ENCODE peak calls at places on chromosomes 11 and 22, in nine cellular contexts. M, S, C, L, O, D, U, K and A are unnamed samples.

GRCh38 chr22:43995798-43996169 is 28.3 kb upstream of the PARVB start:
- DNase-seq in C (no peak), S (no peak), K (no peak), O (no peak), M (no peak), D (no peak), L (no peak), U (no peak), A (no peak)

GRCh38 chr22:36587289-36588154 is 58.6 kb upstream of the EIF3D start:
- DNase-seq in U (no peak), O (no peak), C (no peak), K (no peak), D (no peak), M (no peak), S (peak; percentile 25), L (no peak), A (no peak)

GRCh38 chr22:39237276-39238123 is 7.3 kb downstream of the PDGFB start:
- DNase-seq in D (no peak), K (no peak), C (no peak), L (no peak), O (no peak), S (no peak), U (no peak), M (no peak), A (no peak)

GRCh38 chr11:65899356-65900124 is 648 bp downstream of the FOSL1 start:
- DNase-seq in D (peak; percentile 58), S (peak; percentile 75), L (peak; percentile 71), C (peak; percentile 67), M (peak; percentile 89), K (no peak), O (no peak), U (no peak), A (no peak)

GRCh38 chr22:41833369-41834004 is 582 bp downstream of the SREBF2 start:
- DNase-seq in M (peak; percentile 55), K (no peak), U (no peak), O (no peak), C (peak; percentile 60), D (no peak), S (no peak), L (peak; percentile 68), A (peak; percentile 38)

GRCh38 chr11:79335681-79336080 is 105.1 kb downstream of the TENM4 start:
- DNase-seq in S (no peak), L (peak; percentile 38), O (no peak), U (no peak), D (no peak), C (no peak), M (no peak), K (no peak), A (no peak)

GRCh38 chr11:84091212-84091986 is 805.2 kb upstream of the CCDC90B start:
- DNase-seq in M (no peak), O (no peak), C (peak; percentile 21), U (no peak), S (no peak), L (no peak), D (no peak), K (no peak), A (no peak)

GRCh38 chr11:72832301-72833082 is 18.3 kb downstream of the ATG16L2 start:
- DNase-seq in K (no peak), U (no peak), C (no peak), D (no peak), M (no peak), S (no peak), O (no peak), L (no peak), A (no peak)

GRCh38 chr11:15473954-15474837 is 359.5 kb downstream of the INSC start:
- DNase-seq in D (no peak), K (no peak), C (no peak), S (no peak), O (no peak), M (no peak), L (no peak), U (no peak), A (no peak)

GRCh38 chr11:15472405-15472799 is 357.7 kb downstream of the INSC start:
- DNase-seq in D (no peak), K (no peak), L (peak; percentile 38), S (no peak), U (no peak), O (no peak), M (no peak), C (peak; percentile 6), A (no peak)

GRCh38 chr11:15471709-15472404 is 357.1 kb downstream of the INSC start:
- DNase-seq in C (peak; percentile 27), D (no peak), K (no peak), U (no peak), M (no peak), L (no peak), S (no peak), O (no peak), A (no peak)

GRCh38 chr11:15471028-15471708 is 356.4 kb downstream of the INSC start:
- DNase-seq in M (no peak), C (no peak), D (no peak), U (no peak), O (no peak), L (no peak), K (no peak), S (no peak), A (peak; percentile 62)

GRCh38 chr11:15468471-15468870 is 353.7 kb downstream of the INSC start:
- DNase-seq in L (no peak), S (no peak), D (no peak), U (no peak), C (no peak), K (no peak), O (no peak), M (no peak), A (no peak)
- TF ChIP-seq REST in L (no peak), S (no peak), D (no peak), U (no peak), C (no peak), K (no peak), O (no peak), M (no peak), A (no peak)

DNA sequence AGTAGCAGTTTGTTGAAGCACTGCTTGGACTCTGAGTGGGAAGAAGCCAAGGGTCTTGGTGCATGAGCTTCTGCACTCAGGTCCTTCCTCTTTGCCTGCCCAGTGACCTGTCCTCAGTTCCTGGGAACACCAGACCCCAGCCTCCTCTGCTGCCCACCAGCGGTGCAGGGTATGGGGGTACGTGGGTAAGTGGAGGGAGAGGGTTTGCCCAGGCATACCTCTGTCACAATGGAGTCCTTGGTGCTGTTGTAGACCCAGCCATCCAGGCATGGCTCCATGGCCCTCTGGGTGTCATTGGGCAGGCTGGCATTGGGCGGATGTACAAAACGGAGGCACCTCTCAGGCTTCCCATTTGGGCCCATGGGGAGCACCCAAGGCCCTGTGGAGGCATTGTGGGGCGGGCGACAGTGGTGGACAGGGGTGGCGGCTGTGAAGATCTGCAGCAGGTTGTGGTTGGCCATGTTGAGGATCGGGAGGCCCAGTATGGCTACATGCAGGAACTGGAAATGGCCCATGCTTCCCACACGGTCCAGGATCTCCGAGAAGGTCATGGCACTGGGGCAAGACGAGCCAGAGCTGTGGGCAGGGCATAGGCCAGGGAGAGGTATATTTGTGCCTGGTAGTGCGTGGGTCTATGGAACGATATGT is 1.1 kb downstream of the SLC22A8 start:
- DNase-seq in D (no peak), L (no peak), M (no peak), C (no peak), S (no peak), K (no peak), U (no peak), O (no peak), A (no peak)
- H3K4me3 ChIP-seq in D (no peak overlapping the region), L (no peak overlapping the region), M (no peak overlapping the region), C (no peak overlapping the region), S (no peak overlapping the region), K (no peak overlapping the region), U (no peak overlapping the region), O (no peak overlapping the region), A (no peak overlapping the region)

GRCh38 chr22:19238900-19239299 is 52.6 kb downstream of the CLTCL1 start:
- DNase-seq in C (no peak), U (no peak), D (no peak), O (no peak), M (no peak), K (no peak), S (no peak), L (no peak), A (no peak)

GRCh38 chr22:19241593-19241906 is 50.0 kb downstream of the CLTCL1 start:
- DNase-seq in K (no peak), L (no peak), U (no peak), D (no peak), O (no peak), M (no peak), S (no peak), C (no peak), A (no peak)

GRCh38 chr22:19239464-19239863 is 52.1 kb downstream of the CLTCL1 start:
- DNase-seq in L (no peak), D (no peak), S (no peak), O (no peak), K (no peak), C (no peak), M (no peak), U (no peak), A (no peak)

GRCh38 chr22:19242699-19243098 is 48.8 kb downstream of the CLTCL1 start:
- DNase-seq in M (no peak), S (no peak), K (no peak), C (no peak), U (no peak), O (no peak), L (no peak), D (no peak), A (peak; percentile 79)

GRCh38 chr22:19240813-19241592 is 50.5 kb downstream of the CLTCL1 start:
- DNase-seq in O (no peak), L (no peak), M (no peak), S (no peak), U (no peak), K (no peak), D (no peak), C (no peak), A (peak; percentile 73)
- TF ChIP-seq REST in O (no peak), L (no peak), M (no peak), S (no peak), U (no peak), K (no peak), D (no peak), C (no peak), A (no peak)

GRCh38 chr11:117992620-117993019 is 6.4 kb downstream of the IL10RA start:
- DNase-seq in C (no peak), S (no peak), L (no peak), D (no peak), M (no peak), K (no peak), U (no peak), O (no peak), A (no peak)

GRCh38 chr11:117993988-117994741 is 8.0 kb downstream of the IL10RA start:
- DNase-seq in D (no peak), O (no peak), C (no peak), K (no peak), M (peak; percentile 41), U (no peak), S (no peak), L (no peak), A (no peak)

GRCh38 chr11:117989351-117990102 is 3.3 kb downstream of the IL10RA start:
- DNase-seq in O (no peak), M (no peak), C (no peak), K (no peak), S (no peak), D (no peak), U (no peak), L (no peak), A (no peak)

GRCh38 chr11:117995472-117995871 is 9.3 kb downstream of the IL10RA start:
- DNase-seq in K (no peak), D (no peak), L (no peak), M (no peak), S (no peak), C (no peak), U (no peak), O (no peak), A (no peak)

DNA sequence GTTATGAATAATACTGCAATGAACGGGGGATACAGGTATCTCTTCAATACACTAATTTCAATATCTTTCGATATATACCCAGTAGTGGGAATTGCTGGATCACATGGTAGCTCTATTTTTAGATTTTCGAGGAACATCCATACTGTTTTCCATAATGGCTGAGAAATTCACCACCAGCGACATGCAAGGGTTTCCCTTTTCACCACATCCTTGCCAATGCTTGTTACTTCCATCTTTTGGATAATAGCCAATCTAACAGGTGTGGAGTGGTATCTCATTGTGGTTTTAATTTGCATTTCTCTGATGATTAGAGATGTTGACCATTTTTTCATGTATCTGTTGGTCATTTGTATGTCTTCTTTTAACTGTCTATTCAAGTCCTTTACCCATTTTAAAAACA is 5.9 kb downstream of the IL10RA start:
- DNase-seq in D (no peak), L (no peak), U (no peak), M (no peak), K (no peak), C (no peak), S (no peak), O (no peak), A (no peak)
- H3K4me3 ChIP-seq in D (no peak overlapping the region), L (no peak overlapping the region), U (no peak overlapping the region), M (no peak overlapping the region), K (peak overlapping the region; percentile 28), C (no peak overlapping the region), S (no peak overlapping the region), O (no peak overlapping the region), A (no peak overlapping the region)